ENCODE peak calls at places on chromosomes 6 and 20, in seven cellular contexts. Q is neural progenitor cell, O is hepatocyte, A is GM23338, M is IMR-90, T is PC-3, B is trophoblast cell. U is an unnamed sample.

GRCh38 chr20:3340443-3340842 is 67.0 kb downstream of the DNAAF9 start:
- DNase-seq in Q (no peak), O (no peak), A (no peak), M (no peak), T (no peak), B (no peak), U (no peak)

GRCh38 chr6:31652925-31653724 is 664 bp upstream of the BAG6 start:
- DNase-seq in Q (peak), O (peak), A (peak), M (no peak), T (no peak), B (peak), U (peak)

GRCh38 chr6:17280552-17281090 is 540 bp upstream of the RBM24 start:
- DNase-seq in Q (peak), O (peak), A (peak), M (no peak), T (no peak), B (peak), U (no peak)

GRCh38 chr20:44398303-44398702 is 42.8 kb downstream of the HNF4A start:
- DNase-seq in Q (no peak), O (no peak), A (no peak), M (peak), T (peak), B (peak), U (no peak)

GRCh38 chr20:41509801-41510200 is 108.4 kb downstream of the CHD6 start:
- DNase-seq in Q (no peak), O (peak), A (no peak), M (peak), T (no peak), B (no peak), U (no peak)

GRCh38 chr20:23873370-23874015 is 6.1 kb downstream of the CST5 start:
- DNase-seq in Q (no peak), O (no peak), A (no peak), M (no peak), T (no peak), B (no peak), U (no peak)

GRCh38 chr6:142943746-142944125 is 1.2 kb downstream of the HIVEP2 start:
- DNase-seq in Q (peak), O (peak), A (peak), M (peak), T (peak), B (no peak), U (peak)

GRCh38 chr6:41704656-41705328 is 30.6 kb downstream of the TFEB start:
- DNase-seq in Q (no peak), O (no peak), A (no peak), M (no peak), T (peak), B (no peak), U (peak)

GRCh38 chr6:3229566-3230274 is 2.3 kb upstream of the TUBB2B start:
- DNase-seq in Q (peak), O (peak), A (peak), M (no peak), T (no peak), B (no peak), U (peak)

GRCh38 chr6:36122495-36123269 is 7.6 kb upstream of the MAPK13 start:
- DNase-seq in Q (no peak), O (no peak), A (no peak), M (no peak), T (no peak), B (no peak), U (no peak)

GRCh38 chr6:36120539-36120938 is 9.8 kb upstream of the MAPK13 start:
- DNase-seq in Q (no peak), O (no peak), A (no peak), M (no peak), T (no peak), B (no peak), U (peak)

GRCh38 chr6:36119927-36120477 is 10.3 kb upstream of the MAPK13 start:
- DNase-seq in Q (no peak), O (no peak), A (no peak), M (no peak), T (no peak), B (no peak), U (no peak)

GRCh38 chr6:36121752-36122494 is 8.4 kb upstream of the MAPK13 start:
- DNase-seq in Q (no peak), O (no peak), A (no peak), M (no peak), T (no peak), B (peak), U (no peak)

DNA sequence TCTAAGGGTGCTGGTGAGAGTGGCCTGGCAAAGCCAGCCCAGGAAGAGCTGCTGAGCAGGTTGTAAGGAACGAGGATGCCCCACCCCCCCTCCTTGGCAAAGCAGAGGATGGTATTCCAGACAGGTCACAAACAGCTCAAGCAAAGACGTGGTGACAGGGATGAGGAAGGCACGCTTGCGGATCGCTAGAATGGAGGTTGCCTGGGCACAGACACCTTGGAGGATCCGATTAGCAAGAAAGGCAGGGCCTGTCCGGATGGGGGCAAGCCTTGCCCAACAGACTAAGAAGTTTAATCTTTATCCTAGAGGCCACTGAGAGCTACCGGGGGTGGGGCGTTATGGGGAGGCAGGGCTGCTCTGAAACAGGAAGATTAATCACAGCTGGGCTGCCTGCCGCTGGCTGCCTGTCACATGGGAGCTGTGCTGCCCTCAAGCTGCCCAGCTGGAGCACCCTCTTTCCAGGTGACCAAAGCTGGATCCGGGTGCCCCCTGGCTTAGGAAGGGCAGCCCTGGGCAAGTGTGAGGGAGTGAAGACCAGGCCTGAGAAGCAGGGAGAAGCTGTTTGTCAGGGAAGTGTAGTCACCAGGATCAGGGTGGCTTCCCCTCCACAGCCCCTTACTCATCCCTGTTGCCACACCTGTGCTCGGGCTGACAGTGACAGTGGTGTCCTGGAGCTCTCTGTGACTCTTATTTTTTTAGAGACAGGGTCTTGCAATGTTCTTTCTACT is 9.2 kb upstream of the MAPK13 start:
- DNase-seq in Q (no peak), O (peak), A (peak), M (no peak), T (peak), B (peak), U (peak)
- H3K27ac ChIP-seq in Q (no peak), O (peak), A (peak), M (no peak), T (peak), B (no peak), U (peak)

DNA sequence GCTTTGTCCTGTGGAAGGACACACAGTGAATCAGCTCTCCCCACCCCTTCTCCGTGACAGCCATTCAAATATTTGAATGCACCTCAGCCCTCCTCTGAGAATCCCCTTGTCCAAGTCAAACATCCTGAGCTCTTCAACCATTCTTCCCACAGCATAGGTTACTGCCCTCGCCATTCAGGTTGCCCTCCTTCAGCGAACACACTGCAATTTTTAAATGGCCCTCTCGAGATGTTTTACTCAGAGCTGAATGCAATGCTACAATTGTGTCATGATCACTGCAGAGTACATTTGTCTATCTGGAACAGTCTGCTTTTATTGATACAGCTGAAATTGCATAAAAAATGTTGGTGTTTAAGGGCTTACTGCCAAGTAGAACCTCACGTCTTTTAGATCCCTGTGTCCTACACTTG is 48.9 kb downstream of the SLC2A12 start:
- DNase-seq in Q (peak), O (no peak), A (no peak), M (peak), T (peak), B (no peak), U (no peak)
- H3K4me2 ChIP-seq in Q (peak), O (no peak), A (no peak), M (no peak), T (peak), B (no peak), U (no peak)

DNA sequence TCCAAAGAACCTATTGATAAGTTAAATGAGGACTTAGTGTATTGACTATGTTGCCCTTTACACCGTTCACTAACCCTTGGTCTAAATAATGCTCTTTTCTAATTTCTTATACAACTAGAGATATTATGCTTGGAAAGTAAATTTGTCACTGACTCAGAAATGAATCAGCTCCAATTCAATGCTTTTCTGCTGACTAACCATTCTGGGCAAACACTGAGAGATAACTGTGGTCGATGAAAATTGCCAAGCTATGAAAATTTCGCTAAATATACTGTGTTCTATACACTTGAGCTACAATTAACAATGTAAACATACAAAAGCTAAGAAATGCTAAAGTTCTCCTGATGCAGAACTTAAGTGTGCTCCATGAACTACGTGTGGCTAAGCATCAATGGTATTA is 23.1 kb upstream of the FBXO9 start:
- DNase-seq in Q (no peak), O (no peak), A (no peak), M (peak), T (peak), B (no peak), U (no peak)
- H3K27ac ChIP-seq in Q (no peak), O (peak), A (no peak), M (peak), T (peak), B (no peak), U (no peak)

DNA sequence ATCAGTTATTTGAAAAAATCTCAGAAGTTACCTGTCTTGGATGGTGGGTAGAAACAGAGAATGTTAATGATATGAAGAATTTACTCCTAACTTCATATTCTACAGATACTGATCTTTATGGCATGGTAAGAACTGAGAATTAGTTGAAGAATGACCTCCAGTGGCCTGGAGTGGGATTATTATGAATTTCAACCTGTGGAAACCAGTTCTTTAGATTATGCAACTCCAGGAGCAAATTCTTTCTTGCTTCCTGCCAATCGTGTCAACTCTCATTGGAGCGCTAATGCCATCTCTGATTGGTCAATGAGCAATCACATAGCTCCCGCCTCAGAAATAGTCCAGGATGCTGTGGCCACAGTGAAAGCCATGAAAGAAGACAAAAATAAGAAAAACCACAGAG is 40.6 kb downstream of the LYRM2 start:
- DNase-seq in Q (no peak), O (peak), A (peak), M (no peak), T (peak), B (peak), U (peak)
- H3K4me2 ChIP-seq in Q (no peak), O (no peak), A (no peak), M (no peak), T (peak), B (peak), U (no peak)

GRCh38 chr20:22447448-22447778 is 137.0 kb downstream of the FOXA2 start:
- DNase-seq in Q (no peak), O (no peak), A (no peak), M (no peak), T (peak), B (no peak), U (no peak)
- H3K27ac ChIP-seq in Q (no peak), O (no peak), A (no peak), M (no peak), T (no peak), B (no peak), U (no peak)

DNA sequence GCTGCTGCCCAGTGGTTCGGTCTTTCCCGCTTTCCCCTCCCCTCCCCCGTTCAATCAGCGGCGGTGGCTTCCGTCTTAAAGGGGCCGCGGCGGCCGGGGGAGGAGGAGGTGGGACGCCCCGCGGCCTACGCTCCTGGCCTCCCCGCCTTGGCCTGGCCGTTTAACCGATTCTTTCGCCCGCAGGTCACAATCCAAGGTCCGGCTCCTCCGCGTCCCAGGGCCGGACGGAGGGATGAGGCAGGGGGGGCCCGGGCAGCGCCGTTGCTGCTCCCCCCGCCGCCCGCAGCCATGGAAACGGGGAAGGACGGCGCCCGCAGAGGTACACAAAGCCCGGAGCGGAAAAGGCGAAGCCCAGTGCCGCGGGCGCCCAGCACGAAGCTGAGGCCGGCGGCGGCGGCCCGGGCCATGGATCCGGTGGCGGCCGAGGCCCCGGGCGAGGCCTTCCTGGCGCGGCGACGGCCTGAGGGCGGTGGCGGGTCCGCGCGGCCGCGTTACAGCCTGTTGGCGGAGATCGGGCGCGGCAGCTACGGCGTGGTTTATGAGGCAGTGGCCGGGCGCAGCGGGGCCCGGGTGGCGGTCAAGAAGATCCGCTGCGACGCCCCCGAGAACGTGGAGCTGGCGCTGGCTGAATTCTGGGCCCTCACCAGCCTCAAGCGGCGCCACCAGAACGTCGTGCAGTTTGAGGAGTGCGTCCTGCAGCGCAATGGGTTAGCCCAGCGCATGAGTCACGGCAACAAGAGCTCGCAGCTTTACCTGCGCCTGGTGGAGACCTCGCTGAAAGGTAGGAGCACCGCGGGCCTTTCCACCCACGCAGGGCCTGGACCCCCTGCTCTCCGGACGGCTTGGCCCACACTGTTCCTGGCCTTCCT is 1.2 kb downstream of the STK35 start:
- DNase-seq in Q (peak), O (peak), A (peak), M (peak), T (peak), B (peak), U (peak)
- H3K4me2 ChIP-seq in Q (peak), O (peak), A (peak), M (peak), T (peak), B (peak), U (peak)

GRCh38 chr20:8094415-8094818 is 37.6 kb upstream of the PLCB1 start:
- DNase-seq in Q (no peak), O (peak), A (no peak), M (peak), T (peak), B (no peak), U (no peak)
- H3K27ac ChIP-seq in Q (no peak), O (peak), A (no peak), M (no peak), T (peak), B (no peak), U (no peak)

GRCh38 chr6:62284725-62285124 is 1.3 kb downstream of the KHDRBS2 start:
- DNase-seq in Q (no peak), O (no peak), A (no peak), M (no peak), T (no peak), B (no peak), U (no peak)
- H3K4me2 ChIP-seq in Q (peak), O (peak), A (peak), M (no peak), T (no peak), B (no peak), U (peak)